ENCODE peak calls at places on chromosomes 1 and 21, in five cellular contexts. K is EL; Q is brain microvascular endothelial cell; M is cardiac septum; D is stimulated activated CD8-positive, alpha-beta memory T cell treated with anti-CD3 and anti-CD28 coated beads, Interleukin-2, amount 100 ng/mL, for 1 hour. O is an unnamed sample.

GRCh38 chr1:233114159-233114558 is 163.7 kb downstream of the NTPCR start:
- DNase-seq in Q (peak; percentile 42), K (peak; percentile 5), D (no peak), M (no peak), O (peak; percentile 45)

GRCh38 chr1:228914700-228915099 is 179.4 kb downstream of the RHOU start:
- DNase-seq in Q (no peak), M (no peak), K (no peak), D (no peak), O (no peak)

GRCh38 chr1:236284291-236284711 is 2.5 kb upstream of the ERO1B start:
- DNase-seq in K (no peak), D (no peak), Q (no peak), M (no peak), O (no peak)

GRCh38 chr1:6519935-6520621 is 28.6 kb upstream of the PLEKHG5 start:
- DNase-seq in M (no peak), Q (peak; percentile 65), D (no peak), K (peak; percentile 89), O (no peak)

GRCh38 chr1:64540265-64540791 is 70.4 kb downstream of the CACHD1 start:
- DNase-seq in M (no peak), K (peak; percentile 40), D (no peak), Q (no peak), O (no peak)

GRCh38 chr1:56397811-56398231 is 181.5 kb downstream of the PLPP3 start:
- DNase-seq in D (no peak), Q (no peak), K (no peak), M (no peak), O (no peak)

GRCh38 chr1:62946516-62946915 is 162.6 kb downstream of the ATG4C start:
- DNase-seq in M (no peak), Q (no peak), D (no peak), K (no peak), O (no peak)

GRCh38 chr1:156508205-156508954 is 7.8 kb upstream of the MEF2D start:
- DNase-seq in Q (no peak), K (peak; percentile 29), D (no peak), M (peak; percentile 89), O (no peak)

GRCh38 chr1:145918992-145919939 is 749 bp upstream of the PEX11B start:
- DNase-seq in K (peak; percentile 58), Q (peak; percentile 48), D (no peak), M (peak; percentile 80), O (peak; percentile 76)

GRCh38 chr1:207910678-207911354 is at the start of gene CD34:
- DNase-seq in D (no peak), K (peak; percentile 46), Q (no peak), M (no peak), O (no peak)

GRCh38 chr1:11784993-11785769 is 20.6 kb downstream of the MTHFR start:
- DNase-seq in D (peak; percentile 24), K (peak; percentile 69), M (peak; percentile 90), Q (no peak), O (peak; percentile 73)

GRCh38 chr1:235052067-235053008 is 76.3 kb downstream of the TOMM20 start:
- DNase-seq in M (no peak), K (no peak), Q (no peak), D (no peak), O (no peak)

GRCh38 chr21:45844181-45844580 is 137.4 kb upstream of the COL6A1 start:
- DNase-seq in D (no peak), M (peak; percentile 38), K (no peak), Q (no peak), O (no peak)

GRCh38 chr1:167714851-167715652 is 6.7 kb upstream of the MPZL1 start:
- DNase-seq in M (peak; percentile 87), D (peak; percentile 74), K (peak; percentile 87), Q (peak; percentile 81), O (peak; percentile 86)

O was measured in Caki2.